ENCODE peak calls at places on chromosomes 2 and 18, in ten cellular contexts. S is lower lobe of right lung; G is CD8-positive, alpha-beta T cell; C is HCT116; D is left ventricle myocardium inferior; K is choroid plexus epithelial cell; T is A549; J is adrenal gland; X is transverse colon; U is heart left ventricle. V is an unnamed sample.

GRCh38 chr18:60978338-60978737 is 354.9 kb upstream of the CDH20 start:
- DNase-seq in K (peak; percentile 89), J (no peak), S (no peak), X (no peak), C (no peak), T (no peak), U (no peak), D (no peak), G (no peak), V (peak; percentile 84)

GRCh38 chr2:115303-115702 is 69.0 kb upstream of the FAM110C start:
- DNase-seq in D (no peak), J (no peak), K (no peak), S (no peak), X (no peak), C (peak; percentile 26), U (no peak), T (peak; percentile 5), G (no peak), V (no peak)

GRCh38 chr2:168515502-168515901 is 59.4 kb downstream of the CERS6 start:
- DNase-seq in K (peak; percentile 94), U (no peak), T (no peak), G (no peak), C (no peak), X (no peak), S (no peak), D (no peak), J (no peak), V (peak; percentile 92)

GRCh38 chr18:13447621-13448020 is 229.1 kb downstream of the LDLRAD4 start:
- DNase-seq in D (no peak), X (no peak), S (no peak), K (peak; percentile 91), J (no peak), U (peak; percentile 63), C (no peak), T (peak; percentile 70), G (no peak), V (peak; percentile 70)

GRCh38 chr2:64675860-64676259 is 22.1 kb upstream of the SERTAD2 start:
- DNase-seq in S (no peak), K (no peak), T (peak; percentile 32), D (no peak), C (no peak), U (no peak), X (no peak), G (no peak), J (no peak), V (no peak)

GRCh38 chr18:74505776-74506175 is 9.6 kb downstream of the CNDP2 start:
- DNase-seq in T (no peak), S (no peak), D (no peak), X (no peak), J (no peak), K (no peak), G (no peak), C (no peak), U (no peak), V (no peak)

GRCh38 chr2:232636788-232637420 is 3.5 kb downstream of the EFHD1 start:
- DNase-seq in S (no peak), U (no peak), K (no peak), C (no peak), D (no peak), X (no peak), G (no peak), T (no peak), J (no peak), V (no peak)

GRCh38 chr2:107502463-107503079 is 324.1 kb upstream of the RGPD4 start:
- DNase-seq in S (no peak), U (no peak), C (no peak), G (no peak), K (no peak), J (no peak), X (no peak), D (no peak), T (no peak), V (no peak)

GRCh38 chr18:10015941-10016819 is 102.4 kb downstream of the VAPA start:
- DNase-seq in X (no peak), K (peak; percentile 96), C (no peak), U (peak; percentile 34), J (no peak), G (no peak), T (no peak), S (no peak), D (no peak), V (peak; percentile 94)

GRCh38 chr2:219285348-219285685 is 6.2 kb downstream of the DNAJB2 start:
- DNase-seq in U (no peak), S (no peak), T (no peak), J (no peak), G (no peak), K (no peak), C (no peak), D (no peak), X (no peak), V (no peak)

GRCh38 chr2:121489944-121490585 is 40.6 kb upstream of the RNU4ATAC start:
- DNase-seq in X (no peak), G (no peak), K (no peak), U (no peak), C (no peak), J (no peak), T (no peak), S (no peak), D (no peak), V (no peak)

GRCh38 chr2:240439698-240440151 is 4.3 kb downstream of the GPC1 start:
- DNase-seq in G (no peak), D (peak; percentile 15), T (no peak), K (no peak), U (peak; percentile 21), S (peak; percentile 41), X (no peak), C (no peak), J (no peak), V (no peak)

GRCh38 chr2:240437861-240438809 is 2.7 kb downstream of the GPC1 start:
- DNase-seq in C (peak; percentile 38), K (peak; percentile 64), U (peak; percentile 69), D (peak; percentile 64), T (peak; percentile 75), G (peak; percentile 59), S (peak; percentile 76), X (peak; percentile 62), J (peak; percentile 79), V (peak; percentile 61)

GRCh38 chr2:240440251-240440650 is 4.8 kb downstream of the GPC1 start:
- DNase-seq in K (no peak), C (no peak), U (peak; percentile 18), G (no peak), T (no peak), J (no peak), D (peak; percentile 2), S (no peak), X (no peak), V (no peak)

GRCh38 chr2:240437181-240437860 is 1.9 kb downstream of the GPC1 start:
- DNase-seq in U (peak; percentile 25), K (no peak), C (no peak), D (peak; percentile 13), J (no peak), X (no peak), T (no peak), G (no peak), S (peak; percentile 39), V (no peak)

DNA sequence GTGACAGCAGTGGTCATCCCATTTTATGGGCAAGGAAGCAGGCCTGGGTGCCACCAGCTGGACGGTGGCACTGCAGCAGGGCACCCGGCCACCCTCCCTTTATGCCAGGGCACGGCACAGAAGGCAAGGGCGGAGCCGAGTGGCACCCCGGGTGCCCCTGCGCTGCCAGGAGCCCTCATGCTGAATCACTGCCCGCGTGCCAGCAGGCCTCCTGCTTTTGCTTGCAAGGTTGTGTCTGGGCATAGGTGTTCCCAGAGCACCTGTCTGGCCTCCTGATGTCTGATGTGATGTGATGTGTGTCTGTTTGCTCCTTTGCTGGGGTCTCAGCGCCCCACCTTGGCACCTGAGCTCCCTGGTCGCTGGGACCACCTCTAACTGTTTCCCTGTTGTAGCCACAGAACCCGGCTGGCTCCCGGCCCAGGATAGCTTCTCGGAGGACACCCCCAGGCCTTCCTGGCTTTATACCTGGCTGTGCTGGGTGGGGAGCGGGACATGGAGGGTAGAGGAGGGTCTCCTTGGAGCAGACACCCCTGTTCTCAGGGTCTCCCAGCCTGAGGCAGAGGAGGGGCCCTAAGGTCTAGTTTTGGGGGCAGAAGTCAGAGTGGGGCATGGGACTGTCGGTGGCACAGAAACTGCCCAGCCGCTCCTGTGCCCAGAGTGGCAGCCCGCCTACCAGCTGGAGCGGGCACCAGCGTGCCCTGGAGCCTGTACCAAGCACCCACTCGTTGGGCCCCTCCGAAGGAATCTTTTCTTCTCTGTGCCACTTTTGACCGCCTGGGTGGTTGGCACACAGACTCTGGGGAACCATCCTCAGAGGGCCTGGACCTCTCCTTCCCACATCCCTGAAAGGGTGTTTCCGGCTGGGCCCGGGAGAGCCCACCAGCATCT is 3.6 kb downstream of the GPC1 start:
- DNase-seq in J (no peak), X (no peak), T (no peak), S (peak; percentile 44), C (no peak), K (no peak), D (peak; percentile 49), U (peak; percentile 52), G (no peak), V (no peak)
- H3K4me3 ChIP-seq in J (no peak overlapping the region), X (no peak overlapping the region), T (no peak overlapping the region), S (no peak overlapping the region), C (no peak overlapping the region), K (no peak overlapping the region), D (peak overlapping the region; percentile 87), U (no peak overlapping the region), G (no peak overlapping the region), V (no peak overlapping the region)

DNA sequence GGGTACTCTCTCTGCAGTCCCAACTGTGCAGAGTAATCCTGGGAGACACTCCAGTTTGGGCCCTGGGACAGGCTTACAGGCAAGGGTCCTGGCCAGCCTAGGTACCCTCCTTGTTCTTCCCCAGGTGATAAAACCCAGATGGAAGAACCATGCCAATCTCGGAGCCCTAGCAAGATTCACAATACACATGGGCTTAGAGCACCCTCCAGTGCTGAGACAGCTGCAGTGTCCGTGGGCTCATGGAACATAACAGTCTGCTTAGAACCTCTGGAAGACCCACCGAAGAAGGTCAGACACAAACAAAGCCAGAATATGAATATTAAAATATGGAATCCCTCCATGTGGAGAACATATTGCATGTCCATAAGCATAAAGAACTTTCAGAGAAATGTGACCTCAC is 568.1 kb downstream of the KCNJ3 start:
- DNase-seq in T (peak; percentile 2), K (no peak), D (no peak), C (no peak), U (no peak), G (no peak), S (no peak), X (no peak), J (no peak), V (no peak)
- TF ChIP-seq CTCF in T (no peak), K (no peak), D (no peak), C (peak; percentile 43), U (no peak), G (no peak), S (no peak), X (no peak), J (no peak), V (no peak)

DNA sequence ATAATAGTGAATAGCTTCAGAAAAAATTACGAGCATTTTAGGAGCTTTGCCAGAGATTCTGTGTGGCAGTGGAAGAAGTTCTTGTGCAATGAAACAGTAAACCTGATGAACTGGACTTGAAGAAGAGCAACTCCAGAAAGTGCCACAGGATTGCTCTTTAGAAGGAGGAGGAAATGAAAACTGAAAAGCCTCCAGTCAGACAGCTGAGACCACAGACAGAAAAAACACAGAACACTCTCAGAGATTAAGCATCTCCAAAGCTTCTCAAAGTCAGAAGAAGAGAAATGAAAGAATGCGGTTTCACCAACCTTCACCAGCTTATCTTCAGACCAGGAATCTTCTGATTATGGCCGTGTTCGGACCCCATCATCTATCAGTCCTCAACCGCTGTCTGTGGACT is 329.6 kb upstream of the CNTNAP5 start:
- DNase-seq in T (no peak), G (no peak), D (no peak), U (no peak), K (no peak), C (no peak), X (no peak), S (no peak), J (no peak), V (no peak)
- H3K4me3 ChIP-seq in T (no peak overlapping the region), G (no peak overlapping the region), D (no peak overlapping the region), U (no peak overlapping the region), K (no peak overlapping the region), C (no peak overlapping the region), X (no peak overlapping the region), S (no peak overlapping the region), J (no peak overlapping the region), V (no peak overlapping the region)

GRCh38 chr18:64103979-64104378 is 44.9 kb downstream of the LINC00305 start:
- DNase-seq in D (no peak), C (no peak), G (no peak), K (peak; percentile 4), J (no peak), X (no peak), U (no peak), T (no peak), S (no peak), V (no peak)
- TF ChIP-seq CTCF in D (no peak), C (peak; percentile 40), G (no peak), K (peak; percentile 21), J (no peak), X (no peak), U (no peak), T (peak; percentile 18), S (no peak), V (no peak)